ENCODE peak calls at places on chromosomes 12 and 14, in five cellular contexts. Q is SK-N-SH, N is GM12878, H is K562, P is HCT116. W is an unnamed sample.

GRCh38 chr12:130196827-130197226 is 34.6 kb downstream of the FZD10 start:
- DNase-seq in N (no peak), H (no peak), Q (no peak), P (no peak), W (no peak)

GRCh38 chr12:61654698-61655097 is 605.5 kb upstream of the USP15 start:
- DNase-seq in H (no peak), Q (no peak), N (no peak), P (peak), W (peak)

GRCh38 chr12:100864366-100864765 is 69.8 kb downstream of the ANO4 start:
- DNase-seq in P (no peak), N (no peak), Q (no peak), H (no peak), W (no peak)

GRCh38 chr14:21308132-21308478 is 28.2 kb downstream of the RPGRIP1 start:
- DNase-seq in P (no peak), N (no peak), H (peak), Q (no peak), W (no peak)

GRCh38 chr12:49795654-49796105 is 32.5 kb downstream of the NCKAP5L start:
- DNase-seq in N (no peak), Q (no peak), P (no peak), H (no peak), W (no peak)

GRCh38 chr14:47674546-47675238 is 713 bp downstream of the MDGA2 start:
- DNase-seq in H (no peak), P (no peak), N (no peak), Q (peak), W (no peak)

GRCh38 chr14:64324461-64325255 is 30.5 kb upstream of the ESR2 start:
- DNase-seq in P (no peak), H (no peak), N (no peak), Q (no peak), W (no peak)

GRCh38 chr14:22505309-22505708 is 83.7 kb downstream of the DAD1 start:
- DNase-seq in Q (no peak), H (no peak), N (no peak), P (no peak), W (no peak)

GRCh38 chr12:94099191-94099983 is 49.0 kb upstream of the PLXNC1 start:
- DNase-seq in P (no peak), H (peak), Q (peak), N (no peak), W (no peak)

GRCh38 chr14:23056257-23056955 is 914 bp downstream of the CDH24 start:
- DNase-seq in Q (peak), H (peak), N (no peak), P (peak), W (peak)

GRCh38 chr12:54587315-54587821 is 1.1 kb downstream of the PPP1R1A start:
- DNase-seq in P (no peak), H (no peak), Q (no peak), N (no peak), W (no peak)
- TF ChIP-seq JUND in P (no peak), H (no peak), Q (no peak), N (no peak), W (no peak)

DNA sequence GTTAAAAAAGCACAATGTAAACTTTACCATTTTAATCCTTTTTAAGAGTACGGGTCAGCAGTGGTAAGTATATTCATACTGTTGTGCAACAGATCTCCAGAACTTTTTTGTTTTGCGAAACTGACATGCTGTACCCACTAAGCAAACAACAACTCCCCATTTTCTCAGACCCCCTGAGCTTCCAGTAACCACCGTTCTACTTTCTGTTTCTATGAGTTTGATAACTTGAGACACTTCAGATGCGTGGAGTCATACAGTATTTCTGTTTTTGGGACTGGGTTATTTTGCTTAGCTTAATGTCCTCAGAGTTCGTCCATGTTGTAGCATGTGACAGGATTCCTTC is 38.0 kb downstream of the CHST11 start:
- DNase-seq in H (no peak), N (peak), Q (no peak), P (no peak), W (no peak)
- TF ChIP-seq JUND in H (no peak), N (no peak), Q (no peak), P (no peak), W (no peak)

GRCh38 chr14:31006703-31007102 is 18.7 kb upstream of the AP4S1 start:
- DNase-seq in N (no peak), P (no peak), Q (no peak), H (no peak), W (no peak)
- TF ChIP-seq JUND in N (no peak), P (no peak), Q (no peak), H (no peak), W (no peak)

GRCh38 chr12:3574986-3575385 is 84.0 kb downstream of the PRMT8 start:
- DNase-seq in P (no peak), H (no peak), Q (no peak), N (no peak), W (no peak)

GRCh38 chr12:3576891-3577290 is 85.9 kb downstream of the PRMT8 start:
- DNase-seq in N (no peak), P (no peak), Q (no peak), H (no peak), W (no peak)

GRCh38 chr12:3568695-3569094 is 77.7 kb downstream of the PRMT8 start:
- DNase-seq in P (no peak), H (no peak), N (no peak), Q (no peak), W (no peak)

DNA sequence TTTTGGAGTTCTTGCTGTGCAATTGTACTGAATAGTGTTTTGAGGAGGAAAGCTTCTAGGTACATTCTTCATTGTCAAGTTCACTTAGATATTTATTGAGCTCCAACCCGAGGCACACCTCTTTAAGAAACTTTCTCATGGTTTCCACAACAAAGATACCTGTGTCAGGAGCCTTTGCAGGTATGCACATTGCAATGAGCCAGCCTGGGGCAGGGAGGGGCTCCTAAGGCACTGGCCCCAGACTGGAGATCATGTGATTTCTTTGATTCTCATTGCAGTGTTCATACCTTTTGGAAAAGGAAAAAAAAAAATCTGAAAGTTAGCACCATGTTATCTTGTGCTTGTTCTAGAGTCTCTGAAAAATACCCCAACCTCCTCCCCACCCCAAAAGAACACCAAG is 80.3 kb downstream of the PRMT8 start:
- DNase-seq in Q (no peak), H (no peak), N (no peak), P (no peak), W (no peak)
- TF ChIP-seq JUND in Q (no peak), H (no peak), N (no peak), P (no peak), W (no peak)

GRCh38 chr12:51399893-51400292 is 8.7 kb upstream of the GALNT6 start:
- DNase-seq in H (no peak), P (no peak), N (no peak), Q (no peak), W (no peak)
- TF ChIP-seq JUND in H (no peak), P (no peak), N (no peak), Q (no peak), W (no peak)

GRCh38 chr12:131917139-131917710 is 11.9 kb upstream of the PUS1 start:
- DNase-seq in H (no peak), Q (no peak), P (no peak), N (no peak), W (no peak)

GRCh38 chr12:131915000-131915689 is 13.9 kb upstream of the PUS1 start:
- DNase-seq in Q (no peak), N (no peak), P (no peak), H (no peak), W (no peak)

GRCh38 chr12:131915774-131916173 is 13.3 kb upstream of the PUS1 start:
- DNase-seq in P (no peak), H (no peak), Q (no peak), N (no peak), W (no peak)

GRCh38 chr12:131917711-131918306 is 11.3 kb upstream of the PUS1 start:
- DNase-seq in Q (no peak), H (no peak), P (no peak), N (no peak), W (no peak)

GRCh38 chr12:131916306-131917138 is 12.6 kb upstream of the PUS1 start:
- DNase-seq in N (no peak), H (no peak), P (no peak), Q (no peak), W (no peak)
- TF ChIP-seq JUND in N (no peak), H (no peak), P (no peak), Q (no peak), W (no peak)

W was measured in T47D.